ENCODE peak calls at places on chromosomes 7 and 10, in six cellular contexts. Z is transverse colon, B is stomach, K is A549, N is spleen, P is body of pancreas. R is an unnamed sample.

GRCh38 chr10:60098676-60099601 is 192.6 kb upstream of the CCDC6 start:
- DNase-seq in Z (no peak), B (no peak), K (peak; percentile 38), N (no peak), P (peak; percentile 10), R (no peak)

GRCh38 chr7:95404316-95404715 is 8.1 kb upstream of the PON3 start:
- DNase-seq in Z (no peak), B (no peak), K (no peak), N (no peak), P (peak; percentile 20), R (no peak)

GRCh38 chr7:117825132-117825531 is 48.1 kb downstream of the CTTNBP2 start:
- DNase-seq in Z (no peak), B (no peak), K (no peak), N (no peak), P (no peak), R (no peak)

GRCh38 chr7:14761506-14762296 is 140.8 kb downstream of the DGKB start:
- DNase-seq in Z (peak; percentile 35), B (no peak), K (no peak), N (no peak), P (peak; percentile 86), R (peak; percentile 45)

GRCh38 chr7:55983537-55983936 is 19.2 kb downstream of the NIPSNAP2 start:
- DNase-seq in Z (no peak), B (no peak), K (no peak), N (no peak), P (no peak), R (no peak)

GRCh38 chr7:4682621-4683042 is 537 bp downstream of the FOXK1 start:
- DNase-seq in Z (peak; percentile 58), B (peak; percentile 68), K (peak; percentile 74), N (peak; percentile 93), P (peak; percentile 72), R (peak; percentile 71)

GRCh38 chr7:135755351-135755753 is 6.7 kb upstream of the FAM180A start:
- DNase-seq in Z (no peak), B (no peak), K (no peak), N (no peak), P (peak; percentile 49), R (no peak)

GRCh38 chr10:124994573-124995473 is 52.9 kb downstream of the ZRANB1 start:
- DNase-seq in Z (no peak), B (peak; percentile 25), K (no peak), N (peak; percentile 74), P (peak; percentile 9), R (peak; percentile 38)

GRCh38 chr10:121662945-121663917 is 65.0 kb upstream of the FGFR2 start:
- DNase-seq in Z (peak; percentile 35), B (no peak), K (peak; percentile 25), N (no peak), P (no peak), R (no peak)

GRCh38 chr7:947391-948210 is 6.9 kb downstream of the ADAP1 start:
- DNase-seq in Z (peak; percentile 14), B (no peak), K (no peak), N (peak; percentile 61), P (no peak), R (no peak)

GRCh38 chr7:129831424-129832058 is 121.2 kb downstream of the UBE2H start:
- DNase-seq in Z (no peak), B (no peak), K (peak; percentile 83), N (no peak), P (no peak), R (peak; percentile 67)

GRCh38 chr7:30252885-30253795 is 31.3 kb upstream of the ZNRF2 start:
- DNase-seq in Z (peak; percentile 62), B (peak; percentile 84), K (no peak), N (no peak), P (peak; percentile 77), R (peak; percentile 87)

GRCh38 chr10:128018236-128018635 is 108.0 kb downstream of the MKI67 start:
- DNase-seq in Z (no peak), B (no peak), K (no peak), N (no peak), P (no peak), R (no peak)

GRCh38 chr7:29289156-29290021 is 94.8 kb downstream of the CHN2 start:
- DNase-seq in Z (peak; percentile 12), B (no peak), K (no peak), N (peak; percentile 76), P (peak; percentile 47), R (no peak)

GRCh38 chr7:713488-714230 is 12.8 kb upstream of the DNAAF5 start:
- DNase-seq in Z (no peak), B (no peak), K (no peak), N (peak; percentile 64), P (no peak), R (no peak)

GRCh38 chr7:2905500-2905899 is 61.4 kb upstream of the GNA12 start:
- DNase-seq in Z (no peak), B (no peak), K (no peak), N (no peak), P (no peak), R (no peak)

GRCh38 chr7:127683776-127684681 is 32.0 kb downstream of the SND1 start:
- DNase-seq in Z (no peak), B (no peak), K (no peak), N (no peak), P (no peak), R (no peak)

GRCh38 chr7:152025937-152026890 is 740 bp downstream of the GALNT11 start:
- DNase-seq in Z (no peak), B (no peak), K (no peak), N (no peak), P (no peak), R (peak; percentile 61)

GRCh38 chr7:46900312-46901263 is 681.3 kb downstream of the TNS3 start:
- DNase-seq in Z (no peak), B (no peak), K (no peak), N (no peak), P (no peak), R (peak; percentile 25)

GRCh38 chr7:131057524-131058065 is 270.1 kb upstream of the MKLN1 start:
- DNase-seq in Z (no peak), B (no peak), K (no peak), N (no peak), P (no peak), R (no peak)

GRCh38 chr7:150974468-150975391 is 3.4 kb downstream of the KCNH2 start:
- DNase-seq in Z (peak; percentile 83), B (peak; percentile 55), K (peak; percentile 44), N (peak; percentile 92), P (peak; percentile 69), R (no peak)
- TF ChIP-seq POLR2A in Z (peak; percentile 35), B (no peak), K (peak; percentile 91), N (no peak), P (no peak), R (no peak)

GRCh38 chr7:22581099-22581498 is 81.1 kb upstream of the STEAP1B start:
- DNase-seq in Z (no peak), B (no peak), K (no peak), N (no peak), P (no peak), R (no peak)

GRCh38 chr7:22574756-22575517 is 74.9 kb upstream of the STEAP1B start:
- DNase-seq in Z (no peak), B (no peak), K (no peak), N (no peak), P (no peak), R (no peak)

GRCh38 chr7:22579961-22580360 is 80.0 kb upstream of the STEAP1B start:
- DNase-seq in Z (no peak), B (no peak), K (no peak), N (no peak), P (no peak), R (no peak)

GRCh38 chr7:22578048-22578770 is 78.2 kb upstream of the STEAP1B start:
- DNase-seq in Z (no peak), B (no peak), K (peak; percentile 48), N (no peak), P (no peak), R (no peak)

GRCh38 chr7:22576941-22577927 is 77.2 kb upstream of the STEAP1B start:
- DNase-seq in Z (no peak), B (no peak), K (peak; percentile 68), N (no peak), P (peak; percentile 36), R (no peak)
- H3K27ac ChIP-seq in Z (peak overlapping the region; percentile 69), B (no peak overlapping the region), K (peak overlapping the region; percentile 84), N (peak overlapping the region; percentile 85), P (peak overlapping the region; percentile 76), R (peak overlapping the region; percentile 54)

GRCh38 chr10:72692057-72692891 is at the start of gene MCU:
- DNase-seq in Z (peak; percentile 96), B (peak; percentile 97), K (peak; percentile 97), N (peak; percentile 98), P (peak; percentile 99), R (peak; percentile 97)
- TF ChIP-seq POLR2A in Z (peak; percentile 72), B (no peak), K (peak; percentile 78), N (peak; percentile 75), P (peak; percentile 90), R (peak; percentile 88)

GRCh38 chr10:102065561-102066420 is 642 bp downstream of the HPS6 start:
- DNase-seq in Z (peak; percentile 35), B (peak; percentile 34), K (peak; percentile 48), N (no peak), P (peak; percentile 47), R (peak; percentile 35)
- H3K27ac ChIP-seq in Z (peak overlapping the region; percentile 98), B (peak overlapping the region; percentile 96), K (peak overlapping the region; percentile 99), N (peak overlapping the region; percentile 97), P (peak overlapping the region; percentile 96), R (peak overlapping the region; percentile 79)

DNA sequence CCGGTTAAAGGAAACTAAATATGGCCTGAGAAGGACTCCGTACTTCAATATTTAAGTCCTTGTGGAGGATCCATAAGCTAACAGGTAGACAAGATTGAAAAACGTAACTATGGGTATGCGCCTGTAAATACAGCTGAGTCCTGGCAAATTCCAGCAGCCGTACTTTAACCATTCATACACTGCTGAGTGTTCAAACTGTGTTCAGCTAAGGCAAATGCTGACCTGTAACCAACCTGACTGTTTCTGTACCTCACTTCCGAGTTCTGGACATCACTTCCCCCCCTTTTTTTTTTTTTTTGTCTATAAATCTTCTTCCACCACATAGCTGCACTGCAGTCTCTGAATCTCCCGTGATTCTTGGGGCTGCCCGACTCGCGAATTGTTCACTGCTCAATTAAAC is 69.1 kb downstream of the SRPK2 start:
- DNase-seq in Z (no peak), B (no peak), K (no peak), N (no peak), P (no peak), R (no peak)
- TF ChIP-seq POLR2A in Z (no peak), B (no peak), K (no peak), N (no peak), P (no peak), R (no peak)

GRCh38 chr7:93717217-93717900 is 142.8 kb upstream of the CALCR start:
- DNase-seq in Z (no peak), B (no peak), K (no peak), N (no peak), P (no peak), R (no peak)
- H3K27ac ChIP-seq in Z (no peak overlapping the region), B (no peak overlapping the region), K (no peak overlapping the region), N (no peak overlapping the region), P (no peak overlapping the region), R (no peak overlapping the region)

DNA sequence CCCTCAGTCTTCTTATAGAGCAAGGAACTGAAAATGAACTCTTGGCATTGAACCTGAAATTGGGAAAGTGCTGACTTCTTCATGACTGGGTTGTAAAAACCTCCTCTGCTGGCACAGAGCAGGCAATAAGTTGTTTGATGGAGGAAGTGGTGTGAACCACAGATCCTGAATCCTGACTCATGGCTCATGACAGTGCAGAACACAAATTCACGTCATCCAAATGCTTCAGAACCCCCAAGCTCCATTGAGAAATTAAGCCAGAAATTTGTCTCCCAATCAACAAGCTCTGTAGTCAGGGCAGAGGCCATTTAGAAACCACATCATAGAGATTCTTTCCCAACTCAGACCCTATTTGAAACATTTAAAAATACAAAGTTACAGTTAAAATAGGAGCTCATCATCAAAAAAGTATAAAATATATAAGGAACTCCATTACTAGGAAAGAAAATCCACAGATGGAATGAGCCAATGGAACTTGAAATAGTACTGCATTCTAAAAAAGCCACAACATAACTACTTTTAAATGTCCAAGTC is 10.3 kb upstream of the STK17A start:
- DNase-seq in Z (peak; percentile 25), B (no peak), K (peak; percentile 94), N (no peak), P (peak; percentile 14), R (peak; percentile 68)
- TF ChIP-seq POLR2A in Z (no peak), B (no peak), K (no peak), N (no peak), P (no peak), R (no peak)